ENCODE peak calls at places on chromosomes 2 and 18, in six cellular contexts. One of them, this sample, is unnamed.
A peak's percentile ranks its signal among the peaks of the same experiment; 100 is the strongest.

GRCh38 chr2:218799990-218800389 is 18.0 kb downstream of the CYP27A1 start:
- DNase-seq in Peyer's patch: no peak
- DNase-seq in GM23248: no peak
- DNase-seq in HAP-1: no peak
- DNase-seq in psoas muscle: no peak
- DNase-seq in heart left ventricle: no peak
- DNase-seq in this sample: no peak

GRCh38 chr2:205747827-205748386 is 65.6 kb downstream of the NRP2 start:
- DNase-seq in psoas muscle: no peak
- DNase-seq in HAP-1: no peak
- DNase-seq in heart left ventricle: no peak
- DNase-seq in Peyer's patch: no peak
- DNase-seq in GM23248: no peak
- DNase-seq in this sample: no peak

GRCh38 chr18:23938046-23938756 is 76.4 kb upstream of the TTC39C start:
- DNase-seq in HAP-1: no peak
- DNase-seq in psoas muscle: no peak
- DNase-seq in Peyer's patch: no peak
- DNase-seq in heart left ventricle: no peak
- DNase-seq in GM23248: no peak
- DNase-seq in this sample: no peak

GRCh38 chr2:24616606-24617005 is 125.6 kb downstream of the NCOA1 start:
- DNase-seq in Peyer's patch: no peak
- DNase-seq in GM23248: no peak
- DNase-seq in HAP-1: no peak
- DNase-seq in psoas muscle: no peak
- DNase-seq in heart left ventricle: no peak
- DNase-seq in this sample: peak; percentile 96

GRCh38 chr2:150938586-150938985 is 323.1 kb downstream of the RBM43 start:
- DNase-seq in heart left ventricle: no peak
- DNase-seq in psoas muscle: no peak
- DNase-seq in HAP-1: no peak
- DNase-seq in GM23248: peak; percentile 63
- DNase-seq in Peyer's patch: no peak
- DNase-seq in this sample: no peak

GRCh38 chr2:46305177-46305576 is 8.0 kb downstream of the EPAS1 start:
- DNase-seq in psoas muscle: no peak
- DNase-seq in heart left ventricle: no peak
- DNase-seq in HAP-1: no peak
- DNase-seq in GM23248: no peak
- DNase-seq in Peyer's patch: no peak
- DNase-seq in this sample: no peak

GRCh38 chr2:11437602-11438001 is 28.4 kb downstream of the E2F6 start:
- DNase-seq in HAP-1: no peak
- DNase-seq in GM23248: no peak
- DNase-seq in heart left ventricle: no peak
- DNase-seq in Peyer's patch: no peak
- DNase-seq in psoas muscle: no peak
- DNase-seq in this sample: no peak

GRCh38 chr2:152573168-152573567 is 144.1 kb downstream of the PRPF40A start:
- DNase-seq in GM23248: peak; percentile 96
- DNase-seq in Peyer's patch: no peak
- DNase-seq in HAP-1: no peak
- DNase-seq in heart left ventricle: no peak
- DNase-seq in psoas muscle: no peak
- DNase-seq in this sample: peak; percentile 22

GRCh38 chr18:35524236-35524635 is 26.5 kb upstream of the INO80C start:
- DNase-seq in HAP-1: no peak
- DNase-seq in heart left ventricle: no peak
- DNase-seq in GM23248: no peak
- DNase-seq in psoas muscle: no peak
- DNase-seq in Peyer's patch: no peak
- DNase-seq in this sample: no peak

GRCh38 chr2:241379481-241380480 is 23.7 kb downstream of the FARP2 start:
- DNase-seq in GM23248: peak; percentile 71
- DNase-seq in psoas muscle: no peak
- DNase-seq in HAP-1: no peak
- DNase-seq in Peyer's patch: no peak
- DNase-seq in heart left ventricle: no peak
- DNase-seq in this sample: no peak

GRCh38 chr2:56376699-56377665 is 193.2 kb downstream of the CCDC85A start:
- DNase-seq in heart left ventricle: no peak
- DNase-seq in GM23248: peak; percentile 50
- DNase-seq in HAP-1: no peak
- DNase-seq in Peyer's patch: no peak
- DNase-seq in psoas muscle: no peak
- DNase-seq in this sample: no peak

GRCh38 chr2:144111443-144111842 is 408.5 kb downstream of the ZEB2 start:
- DNase-seq in heart left ventricle: no peak
- DNase-seq in HAP-1: no peak
- DNase-seq in GM23248: peak; percentile 85
- DNase-seq in psoas muscle: no peak
- DNase-seq in Peyer's patch: no peak
- DNase-seq in this sample: peak; percentile 9

GRCh38 chr2:207334631-207335371 is 169.1 kb upstream of the KLF7 start:
- DNase-seq in HAP-1: no peak
- DNase-seq in Peyer's patch: no peak
- DNase-seq in psoas muscle: peak; percentile 72
- DNase-seq in heart left ventricle: peak; percentile 87
- DNase-seq in GM23248: peak; percentile 98
- DNase-seq in this sample: peak; percentile 42

GRCh38 chr2:140893685-140894084 is 1237.1 kb downstream of the LRP1B start:
- DNase-seq in psoas muscle: no peak
- DNase-seq in HAP-1: no peak
- DNase-seq in heart left ventricle: no peak
- DNase-seq in Peyer's patch: no peak
- DNase-seq in GM23248: peak; percentile 81
- DNase-seq in this sample: no peak

GRCh38 chr18:58453167-58453804 is 175.6 kb downstream of the ALPK2 start:
- DNase-seq in psoas muscle: no peak
- DNase-seq in GM23248: no peak
- DNase-seq in heart left ventricle: no peak
- DNase-seq in HAP-1: no peak
- DNase-seq in Peyer's patch: no peak
- DNase-seq in this sample: no peak

GRCh38 chr2:134143568-134143967 is 110.3 kb upstream of the MGAT5 start:
- DNase-seq in HAP-1: no peak
- DNase-seq in psoas muscle: no peak
- DNase-seq in GM23248: no peak
- DNase-seq in heart left ventricle: no peak
- DNase-seq in Peyer's patch: no peak
- DNase-seq in this sample: no peak

GRCh38 chr2:239109041-239109915 is 261.4 kb downstream of the TWIST2 start:
- DNase-seq in psoas muscle: peak; percentile 80
- DNase-seq in Peyer's patch: peak; percentile 80
- DNase-seq in GM23248: no peak
- DNase-seq in HAP-1: no peak
- DNase-seq in heart left ventricle: no peak
- DNase-seq in this sample: no peak

GRCh38 chr2:122873951-122874350 is 1118.5 kb downstream of the TSN start:
- DNase-seq in psoas muscle: no peak
- DNase-seq in Peyer's patch: no peak
- DNase-seq in HAP-1: no peak
- DNase-seq in GM23248: no peak
- DNase-seq in heart left ventricle: no peak
- DNase-seq in this sample: no peak

GRCh38 chr2:113707106-113707505 is 49.3 kb downstream of the SLC35F5 start:
- DNase-seq in GM23248: no peak
- DNase-seq in psoas muscle: no peak
- DNase-seq in Peyer's patch: no peak
- DNase-seq in heart left ventricle: no peak
- DNase-seq in HAP-1: no peak
- DNase-seq in this sample: no peak

GRCh38 chr2:44753552-44754285 is 187.8 kb upstream of the SIX3 start:
- DNase-seq in GM23248: no peak
- DNase-seq in psoas muscle: no peak
- DNase-seq in HAP-1: no peak
- DNase-seq in heart left ventricle: no peak
- DNase-seq in Peyer's patch: no peak
- DNase-seq in this sample: peak; percentile 95

GRCh38 chr2:42939411-42940206 is 147.2 kb upstream of the HAAO start:
- DNase-seq in Peyer's patch: no peak
- DNase-seq in HAP-1: no peak
- DNase-seq in heart left ventricle: no peak
- DNase-seq in GM23248: no peak
- DNase-seq in psoas muscle: peak; percentile 18
- DNase-seq in this sample: no peak

GRCh38 chr18:32920796-32921787 is 148.3 kb upstream of the KLHL14 start:
- DNase-seq in heart left ventricle: no peak
- DNase-seq in psoas muscle: no peak
- DNase-seq in GM23248: peak; percentile 95
- DNase-seq in HAP-1: no peak
- DNase-seq in Peyer's patch: no peak
- DNase-seq in this sample: peak; percentile 35

GRCh38 chr2:114201781-114202180 is 240.7 kb upstream of the DPP10 start:
- DNase-seq in heart left ventricle: no peak
- DNase-seq in Peyer's patch: no peak
- DNase-seq in HAP-1: no peak
- DNase-seq in GM23248: peak; percentile 1
- DNase-seq in psoas muscle: no peak
- DNase-seq in this sample: no peak

GRCh38 chr2:96344011-96344410 is 8.4 kb downstream of the NCAPH start:
- DNase-seq in Peyer's patch: no peak
- DNase-seq in HAP-1: no peak
- DNase-seq in psoas muscle: no peak
- DNase-seq in heart left ventricle: no peak
- DNase-seq in GM23248: no peak
- DNase-seq in this sample: no peak

GRCh38 chr2:49837894-49838293 is 683.6 kb upstream of the FSHR start:
- DNase-seq in Peyer's patch: no peak
- DNase-seq in GM23248: no peak
- DNase-seq in HAP-1: no peak
- DNase-seq in psoas muscle: no peak
- DNase-seq in heart left ventricle: no peak
- DNase-seq in this sample: peak; percentile 20

GRCh38 chr2:97935719-97936161 is 60.0 kb downstream of the TMEM131 start:
- DNase-seq in HAP-1: peak; percentile 16
- DNase-seq in heart left ventricle: no peak
- DNase-seq in Peyer's patch: no peak
- DNase-seq in psoas muscle: no peak
- DNase-seq in GM23248: peak; percentile 82
- DNase-seq in this sample: peak; percentile 72

GRCh38 chr2:97932975-97933662 is 62.6 kb downstream of the TMEM131 start:
- DNase-seq in heart left ventricle: no peak
- DNase-seq in Peyer's patch: no peak
- DNase-seq in psoas muscle: no peak
- DNase-seq in HAP-1: no peak
- DNase-seq in GM23248: no peak
- DNase-seq in this sample: no peak

GRCh38 chr2:97931851-97932211 is 63.9 kb downstream of the TMEM131 start:
- DNase-seq in Peyer's patch: no peak
- DNase-seq in heart left ventricle: no peak
- DNase-seq in GM23248: no peak
- DNase-seq in HAP-1: no peak
- DNase-seq in psoas muscle: no peak
- DNase-seq in this sample: no peak

GRCh38 chr2:97931118-97931850 is 64.5 kb downstream of the TMEM131 start:
- DNase-seq in psoas muscle: no peak
- DNase-seq in heart left ventricle: no peak
- DNase-seq in Peyer's patch: no peak
- DNase-seq in GM23248: no peak
- DNase-seq in HAP-1: peak; percentile 37
- DNase-seq in this sample: no peak

GRCh38 chr2:97936199-97936598 is 59.5 kb downstream of the TMEM131 start:
- DNase-seq in Peyer's patch: no peak
- DNase-seq in GM23248: no peak
- DNase-seq in HAP-1: no peak
- DNase-seq in heart left ventricle: no peak
- DNase-seq in psoas muscle: peak; percentile 79
- DNase-seq in this sample: peak; percentile 89
- H3K4me1 ChIP-seq in Peyer's patch: no peaks in the 10 kb centered on the region
- H3K4me1 ChIP-seq in GM23248: peaks cover 22% of the 10 kb centered on the region
- H3K4me1 ChIP-seq in HAP-1: peaks cover 17% of the 10 kb centered on the region
- H3K4me1 ChIP-seq in heart left ventricle: peaks cover 31% of the 10 kb centered on the region
- H3K4me1 ChIP-seq in psoas muscle: peaks cover 56% of the 10 kb centered on the region
- H3K4me1 ChIP-seq in this sample: peaks cover 26% of the 10 kb centered on the region

GRCh38 chr18:48022021-48022420 is 91.6 kb upstream of the SMAD2 start:
- DNase-seq in Peyer's patch: no peak
- DNase-seq in heart left ventricle: no peak
- DNase-seq in GM23248: no peak
- DNase-seq in psoas muscle: no peak
- DNase-seq in HAP-1: no peak
- DNase-seq in this sample: no peak
- H3K4me1 ChIP-seq in Peyer's patch: no peaks in the 10 kb centered on the region
- H3K4me1 ChIP-seq in heart left ventricle: peaks cover 14% of the 10 kb centered on the region
- H3K4me1 ChIP-seq in GM23248: peaks cover 8% of the 10 kb centered on the region
- H3K4me1 ChIP-seq in psoas muscle: peaks cover 5% of the 10 kb centered on the region
- H3K4me1 ChIP-seq in HAP-1: no peaks in the 10 kb centered on the region
- H3K4me1 ChIP-seq in this sample: no peaks in the 10 kb centered on the region

GRCh38 chr2:85254540-85255261 is 73.1 kb downstream of the TGOLN2 start:
- DNase-seq in Peyer's patch: no peak
- DNase-seq in HAP-1: no peak
- DNase-seq in heart left ventricle: no peak
- DNase-seq in GM23248: no peak
- DNase-seq in psoas muscle: no peak
- DNase-seq in this sample: no peak
- H3K4me1 ChIP-seq in Peyer's patch: no peaks in the 10 kb centered on the region
- H3K4me1 ChIP-seq in HAP-1: peaks cover 56% of the 10 kb centered on the region
- H3K4me1 ChIP-seq in heart left ventricle: peaks cover 66% of the 10 kb centered on the region
- H3K4me1 ChIP-seq in GM23248: peaks cover 34% of the 10 kb centered on the region
- H3K4me1 ChIP-seq in psoas muscle: peaks cover 28% of the 10 kb centered on the region
- H3K4me1 ChIP-seq in this sample: peaks cover 63% of the 10 kb centered on the region

GRCh38 chr2:178484245-178485041 is 4.2 kb downstream of the PLEKHA3 start:
- DNase-seq in psoas muscle: no peak
- DNase-seq in HAP-1: no peak
- DNase-seq in heart left ventricle: peak; percentile 61
- DNase-seq in GM23248: peak; percentile 63
- DNase-seq in Peyer's patch: no peak
- DNase-seq in this sample: no peak

GRCh38 chr2:178479758-178480226 is 465 bp upstream of the PLEKHA3 start:
- DNase-seq in GM23248: peak; percentile 14
- DNase-seq in HAP-1: no peak
- DNase-seq in Peyer's patch: no peak
- DNase-seq in psoas muscle: no peak
- DNase-seq in heart left ventricle: no peak
- DNase-seq in this sample: no peak

GRCh38 chr2:178485356-178485755 is 5.1 kb downstream of the PLEKHA3 start:
- DNase-seq in HAP-1: no peak
- DNase-seq in Peyer's patch: no peak
- DNase-seq in GM23248: peak; percentile 3
- DNase-seq in heart left ventricle: no peak
- DNase-seq in psoas muscle: no peak
- DNase-seq in this sample: no peak

GRCh38 chr2:178480227-178481181 is at the start of gene PLEKHA3:
- DNase-seq in Peyer's patch: peak; percentile 96
- DNase-seq in psoas muscle: peak; percentile 98
- DNase-seq in GM23248: peak; percentile 100
- DNase-seq in HAP-1: peak; percentile 89
- DNase-seq in heart left ventricle: peak; percentile 98
- DNase-seq in this sample: peak; percentile 98

DNA sequence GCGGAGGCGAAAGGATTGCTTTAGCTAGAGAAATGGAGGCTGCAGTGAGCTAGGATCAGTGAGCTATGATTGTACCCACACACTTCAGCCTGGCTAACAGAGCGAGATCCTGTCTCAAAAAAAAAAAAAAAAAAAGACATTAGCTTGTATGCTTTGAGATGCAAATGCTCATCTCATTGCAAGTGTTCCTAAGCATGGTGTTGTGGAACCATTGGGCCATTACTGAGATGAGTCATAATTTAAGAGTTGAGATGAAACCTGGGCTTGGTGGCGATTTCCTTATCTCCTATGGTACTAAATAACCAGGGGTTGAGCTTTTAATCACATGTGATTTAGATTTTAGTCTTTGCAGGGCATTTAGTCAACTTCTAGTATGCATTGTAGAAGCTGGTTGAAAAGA is 2.2 kb downstream of the PLEKHA3 start:
- DNase-seq in HAP-1: peak; percentile 67
- DNase-seq in GM23248: peak; percentile 11
- DNase-seq in heart left ventricle: no peak
- DNase-seq in Peyer's patch: no peak
- DNase-seq in psoas muscle: no peak
- DNase-seq in this sample: no peak
- H3K4me1 ChIP-seq in HAP-1: peaks cover 21% of the 10 kb centered on the region
- H3K4me1 ChIP-seq in GM23248: peaks cover 38% of the 10 kb centered on the region
- H3K4me1 ChIP-seq in heart left ventricle: peaks cover 56% of the 10 kb centered on the region
- H3K4me1 ChIP-seq in Peyer's patch: no peaks in the 10 kb centered on the region
- H3K4me1 ChIP-seq in psoas muscle: peaks cover 44% of the 10 kb centered on the region
- H3K4me1 ChIP-seq in this sample: no peaks in the 10 kb centered on the region